ENCODE peak calls at places on chromosomes 3 and 15, in ten cellular contexts. Y is RWPE1; V is pancreas; M is CD8-positive, alpha-beta T cell; N is H9; J is psoas muscle; L is PC-3; Z is mesenchymal stem cell; A is naive thymus-derived CD4-positive, alpha-beta T cell; C is GM23248. R is an unnamed sample.

GRCh38 chr3:17645074-17645698 is 97.2 kb downstream of the TBC1D5 start:
- DNase-seq in Y (peak; percentile 22), V (no peak), M (no peak), N (no peak), J (no peak), L (peak; percentile 85), Z (peak; percentile 81), A (peak; percentile 19), C (peak; percentile 75), R (no peak)

GRCh38 chr3:61562810-61563613 is 1.6 kb downstream of the PTPRG start:
- DNase-seq in Y (peak; percentile 17), V (peak; percentile 78), M (no peak), N (no peak), J (peak; percentile 69), L (no peak), Z (peak; percentile 37), A (no peak), C (peak; percentile 66), R (no peak)

GRCh38 chr15:85543741-85544155 is 163.3 kb downstream of the AKAP13 start:
- DNase-seq in Y (no peak), V (peak; percentile 89), M (peak; percentile 61), N (peak; percentile 55), J (peak; percentile 60), L (no peak), Z (no peak), A (peak; percentile 60), C (no peak), R (no peak)

GRCh38 chr15:57591822-57592367 is at the start of gene MYZAP:
- DNase-seq in Y (peak; percentile 85), V (peak; percentile 86), M (peak; percentile 6), N (peak; percentile 77), J (peak; percentile 66), L (peak; percentile 59), Z (peak; percentile 4), A (peak; percentile 51), C (peak; percentile 68), R (no peak)

GRCh38 chr3:121707531-121708273 is 41.8 kb downstream of the GOLGB1 start:
- DNase-seq in Y (no peak), V (no peak), M (no peak), N (no peak), J (no peak), L (peak; percentile 92), Z (no peak), A (no peak), C (no peak), R (peak; percentile 8)

GRCh38 chr3:135905058-135905724 is 60.3 kb upstream of the PPP2R3A start:
- DNase-seq in Y (no peak), V (no peak), M (no peak), N (no peak), J (no peak), L (peak; percentile 49), Z (no peak), A (no peak), C (peak; percentile 51), R (no peak)

GRCh38 chr15:75801859-75802593 is 41.2 kb upstream of the UBE2Q2 start:
- DNase-seq in Y (peak; percentile 95), V (peak; percentile 94), M (peak; percentile 81), N (peak; percentile 90), J (peak; percentile 91), L (peak; percentile 80), Z (peak; percentile 76), A (peak; percentile 78), C (peak; percentile 86), R (no peak)

GRCh38 chr15:101016581-101016980 is 97.4 kb downstream of the LRRK1 start:
- DNase-seq in Y (no peak), V (no peak), M (no peak), N (peak; percentile 25), J (no peak), L (no peak), Z (no peak), A (no peak), C (no peak), R (no peak)

GRCh38 chr3:50323092-50323600 is 601 bp upstream of the HYAL2 start:
- DNase-seq in Y (no peak), V (no peak), M (no peak), N (no peak), J (no peak), L (no peak), Z (no peak), A (no peak), C (no peak), R (no peak)

GRCh38 chr3:152352559-152352958 is 83.8 kb downstream of the MBNL1 start:
- DNase-seq in Y (no peak), V (no peak), M (no peak), N (no peak), J (no peak), L (no peak), Z (peak; percentile 84), A (no peak), C (peak; percentile 69), R (no peak)

GRCh38 chr15:48614051-48614450 is 31.5 kb downstream of the FBN1 start:
- DNase-seq in Y (no peak), V (no peak), M (no peak), N (no peak), J (no peak), L (no peak), Z (no peak), A (no peak), C (no peak), R (no peak)

GRCh38 chr3:188473045-188473444 is 319.1 kb downstream of the LPP start:
- DNase-seq in Y (no peak), V (no peak), M (no peak), N (no peak), J (no peak), L (no peak), Z (no peak), A (no peak), C (no peak), R (no peak)

GRCh38 chr15:65423977-65424679 is 1.4 kb upstream of the IGDCC4 start:
- DNase-seq in Y (no peak), V (no peak), M (no peak), N (no peak), J (no peak), L (peak; percentile 52), Z (peak; percentile 38), A (no peak), C (peak; percentile 68), R (no peak)

GRCh38 chr3:189999718-190000117 is 121.0 kb downstream of the P3H2 start:
- DNase-seq in Y (no peak), V (no peak), M (no peak), N (no peak), J (no peak), L (peak; percentile 19), Z (no peak), A (no peak), C (no peak), R (no peak)

GRCh38 chr15:62616746-62617145 is 425.8 kb upstream of the TPM1 start:
- DNase-seq in Y (no peak), V (no peak), M (no peak), N (no peak), J (no peak), L (no peak), Z (no peak), A (no peak), C (no peak), R (no peak)

GRCh38 chr3:141650783-141651182 is 87.3 kb upstream of the RNF7 start:
- DNase-seq in Y (no peak), V (no peak), M (no peak), N (no peak), J (no peak), L (no peak), Z (no peak), A (no peak), C (no peak), R (no peak)
- H3K27ac ChIP-seq in Y (no peak overlapping the region), V (no peak overlapping the region), M (no peak overlapping the region), N (no peak overlapping the region), J (no peak overlapping the region), L (no peak overlapping the region), Z (no peak overlapping the region), A (no peak overlapping the region), C (no peak overlapping the region), R (no peak overlapping the region)

GRCh38 chr15:89820651-89821611 is 6.3 kb upstream of the ANPEP start:
- DNase-seq in Y (peak; percentile 66), V (no peak), M (no peak), N (no peak), J (peak; percentile 47), L (peak; percentile 97), Z (no peak), A (no peak), C (peak; percentile 96), R (no peak)
- H3K27ac ChIP-seq in Y (peak overlapping the region; percentile 73), V (no peak overlapping the region), M (no peak overlapping the region), N (no peak overlapping the region), J (no peak overlapping the region), L (peak overlapping the region; percentile 100), Z (no peak overlapping the region), A (no peak overlapping the region), C (peak overlapping the region; percentile 90), R (peak overlapping the region; percentile 90)

DNA sequence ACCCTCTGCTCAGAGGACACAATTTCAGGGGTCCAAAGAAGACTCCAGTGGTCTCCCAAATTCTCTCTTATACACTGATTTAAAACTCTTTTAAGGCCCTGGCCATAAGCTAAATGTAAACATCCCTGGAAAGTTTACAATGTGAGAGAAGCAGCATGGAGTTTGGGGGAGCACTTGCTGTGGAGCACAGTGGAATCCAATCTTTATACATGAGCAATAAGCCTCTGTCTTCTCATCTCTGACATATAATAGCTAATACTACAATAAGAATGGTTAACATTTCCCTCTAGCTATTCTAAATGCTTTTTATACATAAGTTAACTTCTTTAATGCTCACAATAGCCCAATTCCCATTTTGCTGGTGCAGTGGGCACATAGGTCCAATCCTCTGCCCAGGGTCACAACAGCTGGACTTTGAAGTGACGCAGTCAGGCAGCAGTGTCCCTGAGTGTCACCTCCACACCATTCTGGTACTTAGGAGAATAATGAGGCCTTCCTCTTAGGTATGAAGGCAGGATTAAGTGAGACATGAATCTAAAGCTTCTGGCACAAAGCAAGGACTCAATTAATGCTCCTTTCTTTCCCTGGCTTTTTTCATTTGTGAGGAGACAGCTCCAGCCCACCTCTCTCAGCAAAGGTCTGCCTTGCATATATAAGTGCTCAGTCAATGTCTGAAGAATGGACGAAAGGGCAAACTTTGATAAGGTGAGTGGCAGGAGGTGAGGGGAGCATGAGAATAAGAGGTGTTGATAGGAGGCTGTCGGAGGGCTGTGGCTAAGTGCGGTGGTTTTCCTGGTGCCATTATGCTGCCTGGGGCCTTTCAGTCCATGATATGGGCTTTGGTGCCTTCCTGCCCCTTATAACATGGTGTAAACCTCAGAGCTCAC is 26.3 kb downstream of the CCNL1 start:
- DNase-seq in Y (no peak), V (no peak), M (no peak), N (no peak), J (no peak), L (no peak), Z (no peak), A (no peak), C (no peak), R (no peak)
- H3K27ac ChIP-seq in Y (no peak overlapping the region), V (peak overlapping the region; percentile 58), M (no peak overlapping the region), N (no peak overlapping the region), J (peak overlapping the region; percentile 47), L (peak overlapping the region; percentile 99), Z (no peak overlapping the region), A (no peak overlapping the region), C (peak overlapping the region; percentile 85), R (peak overlapping the region; percentile 99)

DNA sequence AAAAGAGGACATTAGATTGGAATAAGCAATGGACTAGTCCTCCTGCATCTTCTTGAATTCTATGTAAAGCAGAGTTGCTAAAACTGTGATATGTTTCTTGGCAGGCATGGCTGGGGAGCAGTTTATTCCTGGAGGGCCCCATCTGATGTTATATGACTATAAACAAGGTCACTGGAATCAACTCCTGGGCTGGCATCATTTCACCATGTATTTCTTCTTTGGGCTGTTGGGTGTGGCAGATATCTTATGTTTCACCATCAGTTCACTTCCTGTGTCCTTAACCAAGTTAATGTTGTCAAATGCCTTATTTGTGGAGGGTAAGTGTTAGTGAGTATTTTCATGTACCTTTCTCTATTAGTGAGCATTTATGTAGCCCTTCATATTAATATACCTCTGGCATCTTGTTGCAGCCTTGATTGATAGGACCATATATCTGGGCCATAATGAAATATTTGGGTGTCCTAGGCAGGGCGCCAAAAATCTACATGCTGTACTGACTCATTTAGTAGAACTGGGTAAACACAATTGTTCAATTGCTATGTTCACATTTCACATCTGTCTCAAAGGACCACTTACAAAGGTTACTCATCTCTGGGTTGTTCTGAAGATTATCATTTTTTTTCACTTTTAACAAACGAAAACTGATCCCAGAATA is 52.6 kb upstream of the ADGRG7 start:
- DNase-seq in Y (peak; percentile 68), V (no peak), M (no peak), N (no peak), J (no peak), L (peak; percentile 87), Z (peak; percentile 26), A (no peak), C (peak; percentile 82), R (no peak)
- H3K27ac ChIP-seq in Y (no peak overlapping the region), V (no peak overlapping the region), M (no peak overlapping the region), N (no peak overlapping the region), J (no peak overlapping the region), L (peak overlapping the region; percentile 60), Z (no peak overlapping the region), A (no peak overlapping the region), C (peak overlapping the region; percentile 51), R (peak overlapping the region; percentile 59)